ENCODE peak calls at places on chromosomes 6 and 20, in four cellular contexts. G is keratinocyte, K is GM12878, N is IMR-90. M is an unnamed sample.
A peak's percentile ranks its signal among the peaks of the same experiment; 100 is the strongest.

GRCh38 chr6:168078943-168079405 is at the start of gene FRMD1:
- DNase-seq in N (no peak), G (no peak), K (no peak), M (no peak)

GRCh38 chr6:31834367-31834703 is 6.8 kb downstream of the HSPA1B start:
- DNase-seq in K (peak; percentile 50), N (peak; percentile 84), G (no peak), M (peak; percentile 77)

GRCh38 chr6:72643214-72643613 is 21.4 kb downstream of the KCNQ5 start:
- DNase-seq in K (no peak), N (no peak), G (no peak), M (no peak)

GRCh38 chr20:17998446-17998845 is 29.6 kb downstream of the MGME1 start:
- DNase-seq in K (no peak), G (no peak), N (no peak), M (no peak)

GRCh38 chr6:81988446-81988845 is 236.0 kb upstream of the TENT5A start:
- DNase-seq in K (no peak), N (no peak), G (no peak), M (no peak)

GRCh38 chr6:84466521-84466920 is 239.1 kb upstream of the CEP162 start:
- DNase-seq in K (no peak), G (no peak), N (peak; percentile 7), M (peak; percentile 16)

GRCh38 chr20:51303731-51304670 is 238.5 kb downstream of the NFATC2 start:
- DNase-seq in K (no peak), G (no peak), N (no peak), M (no peak)

GRCh38 chr20:13148961-13149360 is 72.1 kb upstream of the ISM1 start:
- DNase-seq in G (no peak), K (no peak), N (no peak), M (no peak)

GRCh38 chr20:16052406-16052805 is 520.8 kb downstream of the KIF16B start:
- DNase-seq in G (no peak), K (no peak), N (no peak), M (no peak)

GRCh38 chr6:52276130-52276529 is 8.4 kb downstream of the MCM3 start:
- DNase-seq in G (no peak), K (no peak), N (no peak), M (no peak)

GRCh38 chr6:52271852-52272460 is 12.6 kb downstream of the MCM3 start:
- DNase-seq in G (no peak), N (peak; percentile 7), K (no peak), M (no peak)
- H4K20me1 ChIP-seq in G (no peaks in the 10 kb centered on the region), N (no peaks in the 10 kb centered on the region), K (peaks cover 2% of the 10 kb centered on the region), M (peaks cover 17% of the 10 kb centered on the region)

DNA sequence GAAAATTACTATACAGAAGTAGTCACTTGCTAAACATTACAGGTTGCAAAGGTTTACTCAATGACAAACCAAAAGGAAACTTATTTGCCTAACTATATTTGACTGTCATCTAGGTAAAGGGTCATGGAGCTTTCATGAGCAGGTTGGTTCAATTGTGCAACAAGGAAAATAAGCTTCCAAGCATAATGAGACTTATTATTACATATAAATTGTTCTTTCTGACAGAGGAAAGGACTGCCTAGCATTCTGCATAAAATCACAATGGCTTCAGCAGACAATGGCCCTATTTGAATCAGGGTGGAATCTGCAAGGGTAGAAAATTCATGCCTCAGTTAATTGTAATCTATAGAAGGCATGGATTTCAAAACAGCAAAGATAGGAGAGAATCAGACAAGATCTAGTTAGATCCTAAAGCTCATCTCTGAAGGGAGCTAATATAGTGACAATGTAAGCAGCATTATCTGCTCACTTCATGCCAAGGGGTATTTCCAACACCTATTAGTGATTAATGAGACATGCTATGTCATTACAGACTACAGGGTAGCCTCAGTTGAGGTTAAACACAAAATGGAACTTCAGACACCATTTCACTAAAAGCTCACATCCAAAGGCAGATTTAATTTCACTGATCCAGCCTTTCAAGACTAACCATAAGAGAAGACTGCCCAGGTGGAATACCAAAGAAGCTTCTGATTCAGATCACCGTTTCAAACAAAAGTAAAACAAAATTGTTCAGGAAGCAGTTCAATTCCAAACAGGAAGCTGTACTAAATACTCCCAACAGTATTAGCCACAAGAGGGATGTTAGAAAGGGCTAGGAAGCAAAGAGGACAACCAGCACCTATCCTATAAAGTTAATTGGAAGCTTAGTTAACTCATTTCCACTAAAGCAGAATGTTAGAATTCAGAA is 8.5 kb downstream of the STAU1 start:
- DNase-seq in G (no peak), N (no peak), K (no peak), M (no peak)
- H4K20me1 ChIP-seq in G (peaks cover 15% of the 10 kb centered on the region), N (peaks cover 63% of the 10 kb centered on the region), K (no peaks in the 10 kb centered on the region), M (peaks cover 12% of the 10 kb centered on the region)

GRCh38 chr20:63942250-63943006 is 13.8 kb downstream of the UCKL1 start:
- DNase-seq in G (no peak), K (no peak), N (peak; percentile 4), M (no peak)

GRCh38 chr20:63944078-63944941 is 11.9 kb downstream of the UCKL1 start:
- DNase-seq in N (no peak), G (no peak), K (no peak), M (no peak)

GRCh38 chr20:63943007-63943807 is 13.0 kb downstream of the UCKL1 start:
- DNase-seq in G (no peak), K (no peak), N (no peak), M (no peak)

GRCh38 chr20:63945031-63945658 is 11.1 kb downstream of the UCKL1 start:
- DNase-seq in G (no peak), K (no peak), N (no peak), M (no peak)

DNA sequence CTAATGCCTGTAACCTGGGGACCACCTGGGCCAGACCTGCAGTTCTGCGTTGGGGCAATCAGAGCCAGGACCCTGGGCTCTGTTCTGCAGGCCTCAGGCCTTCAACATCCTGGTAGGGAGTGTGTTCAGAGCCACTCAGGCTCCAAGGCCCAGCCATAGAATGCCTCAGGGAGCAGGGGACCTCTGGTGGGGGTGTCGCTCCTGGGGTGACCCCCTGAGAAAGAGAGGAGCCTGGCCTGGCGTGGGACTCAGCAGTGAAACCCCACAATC is 12.5 kb downstream of the UCKL1 start:
- DNase-seq in K (no peak), N (no peak), G (no peak), M (no peak)
- H4K20me1 ChIP-seq in K (peaks cover 1% of the 10 kb centered on the region), N (peaks cover 93% of the 10 kb centered on the region), G (peaks cover 19% of the 10 kb centered on the region), M (no peaks in the 10 kb centered on the region)

DNA sequence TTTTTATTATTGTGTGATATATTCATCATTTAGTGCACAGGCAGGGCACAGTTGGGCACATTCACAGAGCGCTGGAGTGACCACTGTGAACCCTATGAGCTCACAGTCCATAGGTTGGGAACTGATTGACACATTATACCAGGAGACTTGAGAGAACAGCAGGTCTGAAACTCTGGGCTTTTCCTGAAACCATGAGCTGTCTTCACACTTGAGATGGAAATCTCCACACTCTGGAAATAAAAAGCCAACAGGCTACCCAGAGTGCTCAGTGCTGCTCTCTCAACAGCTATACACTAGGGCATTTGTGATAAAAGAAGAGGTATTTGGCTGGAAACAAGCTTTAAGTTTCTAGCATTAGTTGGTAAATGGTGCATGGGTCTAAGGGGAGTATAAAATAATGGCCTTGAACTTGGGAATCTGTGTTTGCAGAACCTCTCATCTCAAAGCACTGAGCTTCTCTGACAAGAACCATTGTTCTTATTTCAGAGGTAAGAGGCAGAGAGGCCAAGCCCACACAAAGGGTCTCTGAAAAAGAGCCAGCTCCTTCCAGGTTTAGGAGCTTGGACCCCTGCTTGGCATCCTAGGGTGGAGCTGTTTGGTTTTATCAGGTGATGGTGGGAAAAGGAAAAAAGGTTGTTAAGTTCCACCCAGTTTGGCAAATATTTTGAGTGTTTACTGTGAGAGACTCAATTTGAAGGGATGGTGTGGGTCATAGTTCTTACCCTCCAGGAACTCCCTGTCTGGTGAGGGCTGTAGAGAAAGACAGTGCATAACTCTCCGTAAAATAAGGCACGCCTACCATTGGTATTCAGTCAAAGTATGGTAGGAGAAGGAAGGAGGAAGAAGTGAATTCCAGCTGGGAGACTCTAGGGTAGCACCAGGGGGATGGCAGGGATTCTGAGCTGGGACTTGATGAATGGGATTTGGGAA is 14.5 kb downstream of the CHMP4B start:
- DNase-seq in K (no peak), N (no peak), G (no peak), M (no peak)
- H4K20me1 ChIP-seq in K (peaks cover 8% of the 10 kb centered on the region), N (peaks cover 97% of the 10 kb centered on the region), G (peaks cover 22% of the 10 kb centered on the region), M (no peaks in the 10 kb centered on the region)

GRCh38 chr20:35732644-35732982 is 9.4 kb downstream of the RBM39 start:
- DNase-seq in N (no peak), K (no peak), G (no peak), M (no peak)
- H4K20me1 ChIP-seq in N (peaks cover 98% of the 10 kb centered on the region), K (peaks cover 16% of the 10 kb centered on the region), G (peaks cover 66% of the 10 kb centered on the region), M (peaks cover 71% of the 10 kb centered on the region)

GRCh38 chr6:170554086-170554887 is at the start of gene TBP:
- DNase-seq in N (peak; percentile 99), G (peak; percentile 73), K (peak; percentile 91), M (peak; percentile 99)

GRCh38 chr6:170554888-170555137 is 644 bp downstream of the TBP start:
- DNase-seq in G (no peak), K (no peak), N (no peak), M (no peak)

GRCh38 chr6:170552765-170553685 is at the start of gene PSMB1:
- DNase-seq in G (peak; percentile 56), K (peak; percentile 60), N (peak; percentile 96), M (peak; percentile 95)

GRCh38 chr6:170553686-170554085 is 483 bp upstream of the TBP start:
- DNase-seq in G (no peak), N (peak; percentile 37), K (no peak), M (no peak)

GRCh38 chr6:170555305-170555704 is 1.1 kb downstream of the TBP start:
- DNase-seq in K (no peak), G (no peak), N (no peak), M (no peak)
- H4K20me1 ChIP-seq in K (no peaks in the 10 kb centered on the region), G (no peaks in the 10 kb centered on the region), N (peaks cover 23% of the 10 kb centered on the region), M (peaks cover 2% of the 10 kb centered on the region)

M was measured in HCT116.